ENCODE peak calls at places on chromosomes 4 and X, in seven cellular contexts. One of them, this sample, is unnamed. For H3K9me3, the result is how much of the 10 kb centered on the place peaks cover.

GRCh38 chr4:3257691-3258482 is 8.9 kb downstream of the MSANTD1 start:
- DNase-seq in adrenal gland: no peak
- DNase-seq in IMR-90: peak
- DNase-seq in mucosa of descending colon: no peak
- DNase-seq in suprapubic skin: no peak
- DNase-seq in tibial artery: no peak
- DNase-seq in upper lobe of left lung: peak
- DNase-seq in this sample: peak

GRCh38 chr4:137116144-137116543 is 416.1 kb downstream of the PCDH18 start:
- DNase-seq in tibial artery: no peak
- DNase-seq in mucosa of descending colon: no peak
- DNase-seq in IMR-90: peak
- DNase-seq in adrenal gland: no peak
- DNase-seq in suprapubic skin: no peak
- DNase-seq in upper lobe of left lung: no peak
- DNase-seq in this sample: no peak

GRCh38 chr4:84878090-84878489 is 88.4 kb downstream of the WDFY3 start:
- DNase-seq in tibial artery: no peak
- DNase-seq in adrenal gland: no peak
- DNase-seq in IMR-90: peak
- DNase-seq in upper lobe of left lung: no peak
- DNase-seq in mucosa of descending colon: no peak
- DNase-seq in suprapubic skin: no peak
- DNase-seq in this sample: no peak

GRCh38 chr4:169070071-169070894 is 60.2 kb upstream of the CBR4 start:
- DNase-seq in tibial artery: peak
- DNase-seq in adrenal gland: no peak
- DNase-seq in IMR-90: peak
- DNase-seq in upper lobe of left lung: peak
- DNase-seq in mucosa of descending colon: peak
- DNase-seq in suprapubic skin: no peak
- DNase-seq in this sample: no peak

GRCh38 chr4:184824776-184825393 is 883 bp downstream of the ACSL1 start:
- DNase-seq in IMR-90: no peak
- DNase-seq in tibial artery: no peak
- DNase-seq in upper lobe of left lung: no peak
- DNase-seq in mucosa of descending colon: peak
- DNase-seq in suprapubic skin: no peak
- DNase-seq in adrenal gland: no peak
- DNase-seq in this sample: peak

GRCh38 chr4:106985830-106986229 is 50.3 kb downstream of the DKK2 start:
- DNase-seq in adrenal gland: no peak
- DNase-seq in mucosa of descending colon: no peak
- DNase-seq in tibial artery: no peak
- DNase-seq in suprapubic skin: no peak
- DNase-seq in IMR-90: no peak
- DNase-seq in upper lobe of left lung: no peak
- DNase-seq in this sample: no peak

GRCh38 chr4:85126991-85127591 is 160.6 kb upstream of the WDFY3 start:
- DNase-seq in IMR-90: no peak
- DNase-seq in upper lobe of left lung: no peak
- DNase-seq in mucosa of descending colon: no peak
- DNase-seq in suprapubic skin: no peak
- DNase-seq in tibial artery: no peak
- DNase-seq in adrenal gland: peak
- DNase-seq in this sample: no peak

GRCh38 chr4:61841710-61842109 is 641.6 kb downstream of the ADGRL3 start:
- DNase-seq in tibial artery: no peak
- DNase-seq in upper lobe of left lung: no peak
- DNase-seq in adrenal gland: no peak
- DNase-seq in IMR-90: no peak
- DNase-seq in mucosa of descending colon: no peak
- DNase-seq in suprapubic skin: no peak
- DNase-seq in this sample: no peak

GRCh38 chr4:7876096-7876993 is 63.3 kb downstream of the AFAP1 start:
- DNase-seq in IMR-90: peak
- DNase-seq in adrenal gland: no peak
- DNase-seq in upper lobe of left lung: no peak
- DNase-seq in suprapubic skin: no peak
- DNase-seq in tibial artery: no peak
- DNase-seq in mucosa of descending colon: no peak
- DNase-seq in this sample: peak

GRCh38 chr4:29541757-29542156 is 1178.4 kb upstream of the PCDH7 start:
- DNase-seq in suprapubic skin: no peak
- DNase-seq in IMR-90: no peak
- DNase-seq in mucosa of descending colon: no peak
- DNase-seq in adrenal gland: no peak
- DNase-seq in tibial artery: no peak
- DNase-seq in upper lobe of left lung: no peak
- DNase-seq in this sample: no peak
- H3K9me3 ChIP-seq in suprapubic skin: under half
- H3K9me3 ChIP-seq in IMR-90: under half
- H3K9me3 ChIP-seq in mucosa of descending colon: under half
- H3K9me3 ChIP-seq in adrenal gland: under half
- H3K9me3 ChIP-seq in tibial artery: under half
- H3K9me3 ChIP-seq in upper lobe of left lung: under half
- H3K9me3 ChIP-seq in this sample: under half

GRCh38 chr4:128950796-128951195 is 141.3 kb downstream of the JADE1 start:
- DNase-seq in adrenal gland: no peak
- DNase-seq in IMR-90: no peak
- DNase-seq in suprapubic skin: no peak
- DNase-seq in mucosa of descending colon: no peak
- DNase-seq in tibial artery: no peak
- DNase-seq in upper lobe of left lung: no peak
- DNase-seq in this sample: no peak

GRCh38 chr4:128951316-128951715 is 141.8 kb downstream of the JADE1 start:
- DNase-seq in adrenal gland: no peak
- DNase-seq in suprapubic skin: no peak
- DNase-seq in IMR-90: no peak
- DNase-seq in mucosa of descending colon: no peak
- DNase-seq in tibial artery: no peak
- DNase-seq in upper lobe of left lung: no peak
- DNase-seq in this sample: no peak

GRCh38 chr4:128940966-128941365 is 131.5 kb downstream of the JADE1 start:
- DNase-seq in IMR-90: no peak
- DNase-seq in adrenal gland: no peak
- DNase-seq in upper lobe of left lung: no peak
- DNase-seq in suprapubic skin: no peak
- DNase-seq in mucosa of descending colon: no peak
- DNase-seq in tibial artery: no peak
- DNase-seq in this sample: no peak

GRCh38 chr4:128942547-128942946 is 133.0 kb downstream of the JADE1 start:
- DNase-seq in IMR-90: no peak
- DNase-seq in upper lobe of left lung: no peak
- DNase-seq in adrenal gland: no peak
- DNase-seq in suprapubic skin: no peak
- DNase-seq in mucosa of descending colon: no peak
- DNase-seq in tibial artery: no peak
- DNase-seq in this sample: no peak

DNA sequence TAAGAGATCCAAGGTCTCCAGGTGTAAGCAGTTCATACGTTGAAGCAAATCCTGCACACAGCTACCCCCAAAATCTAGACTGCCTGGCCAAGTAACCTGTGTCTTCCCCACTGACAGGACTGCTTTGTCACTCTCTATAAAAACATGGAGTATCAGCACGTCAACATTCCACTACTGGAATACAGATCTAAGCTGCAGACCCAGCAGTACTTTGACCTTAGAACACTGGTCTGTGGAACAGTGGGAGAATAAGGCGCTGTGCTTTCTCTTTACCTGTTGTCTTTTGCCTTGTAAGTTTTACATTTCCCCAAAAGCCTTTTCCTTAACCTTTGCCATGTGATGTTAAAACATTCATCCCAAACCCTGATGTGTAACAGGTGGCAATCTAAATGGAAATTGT is 137.4 kb downstream of the JADE1 start:
- DNase-seq in tibial artery: no peak
- DNase-seq in suprapubic skin: no peak
- DNase-seq in IMR-90: no peak
- DNase-seq in upper lobe of left lung: no peak
- DNase-seq in mucosa of descending colon: no peak
- DNase-seq in adrenal gland: no peak
- DNase-seq in this sample: no peak
- H3K9me3 ChIP-seq in tibial artery: under half
- H3K9me3 ChIP-seq in suprapubic skin: under half
- H3K9me3 ChIP-seq in IMR-90: under half
- H3K9me3 ChIP-seq in upper lobe of left lung: under half
- H3K9me3 ChIP-seq in mucosa of descending colon: under half
- H3K9me3 ChIP-seq in adrenal gland: under half
- H3K9me3 ChIP-seq in this sample: under half

GRCh38 chr4:385934-386707 is 48.5 kb downstream of the ZNF141 start:
- DNase-seq in upper lobe of left lung: no peak
- DNase-seq in suprapubic skin: no peak
- DNase-seq in tibial artery: no peak
- DNase-seq in IMR-90: no peak
- DNase-seq in mucosa of descending colon: no peak
- DNase-seq in adrenal gland: no peak
- DNase-seq in this sample: no peak
- H3K9me3 ChIP-seq in upper lobe of left lung: half or more
- H3K9me3 ChIP-seq in suprapubic skin: half or more
- H3K9me3 ChIP-seq in tibial artery: half or more
- H3K9me3 ChIP-seq in IMR-90: half or more
- H3K9me3 ChIP-seq in mucosa of descending colon: half or more
- H3K9me3 ChIP-seq in adrenal gland: under half
- H3K9me3 ChIP-seq in this sample: under half

GRCh38 chrX:138995458-138995857 is 283.9 kb upstream of the FGF13 start:
- DNase-seq in IMR-90: no peak
- DNase-seq in tibial artery: no peak
- DNase-seq in adrenal gland: no peak
- DNase-seq in suprapubic skin: no peak
- DNase-seq in mucosa of descending colon: no peak
- DNase-seq in upper lobe of left lung: no peak
- DNase-seq in this sample: no peak
- H3K9me3 ChIP-seq in IMR-90: under half
- H3K9me3 ChIP-seq in tibial artery: under half
- H3K9me3 ChIP-seq in adrenal gland: under half
- H3K9me3 ChIP-seq in suprapubic skin: under half
- H3K9me3 ChIP-seq in mucosa of descending colon: under half
- H3K9me3 ChIP-seq in upper lobe of left lung: under half
- H3K9me3 ChIP-seq in this sample: under half

DNA sequence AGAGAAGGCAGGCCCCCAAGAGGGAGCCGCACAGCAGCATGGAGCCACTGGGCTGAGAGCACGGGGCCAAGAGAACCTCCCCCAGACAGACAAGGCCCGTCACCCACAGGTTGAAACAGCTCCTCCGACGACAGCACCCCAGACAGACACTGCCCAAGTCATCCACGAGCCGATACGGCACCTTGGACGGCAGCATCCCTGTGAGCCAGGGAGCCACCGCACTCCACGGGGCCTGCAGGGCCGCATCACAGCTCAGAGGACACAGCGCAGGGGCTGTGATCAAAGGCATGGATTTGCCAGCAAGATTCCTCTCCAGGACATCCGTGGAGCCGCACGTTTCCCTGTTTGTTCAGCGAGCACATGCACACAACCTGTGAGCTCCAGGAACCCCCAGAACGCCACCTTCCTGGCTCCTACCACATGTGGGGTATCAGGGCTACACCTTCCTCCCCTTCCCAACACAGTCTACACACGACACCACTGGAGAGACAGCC is 3.9 kb downstream of the CTBP1 start:
- DNase-seq in adrenal gland: no peak
- DNase-seq in tibial artery: no peak
- DNase-seq in suprapubic skin: peak
- DNase-seq in IMR-90: no peak
- DNase-seq in upper lobe of left lung: peak
- DNase-seq in mucosa of descending colon: no peak
- DNase-seq in this sample: no peak
- H3K9me3 ChIP-seq in adrenal gland: under half
- H3K9me3 ChIP-seq in tibial artery: under half
- H3K9me3 ChIP-seq in suprapubic skin: under half
- H3K9me3 ChIP-seq in IMR-90: under half
- H3K9me3 ChIP-seq in upper lobe of left lung: under half
- H3K9me3 ChIP-seq in mucosa of descending colon: under half
- H3K9me3 ChIP-seq in this sample: under half

GRCh38 chr4:71862315-71862714 is 78.4 kb upstream of the GC start:
- DNase-seq in mucosa of descending colon: no peak
- DNase-seq in upper lobe of left lung: no peak
- DNase-seq in tibial artery: no peak
- DNase-seq in IMR-90: no peak
- DNase-seq in suprapubic skin: no peak
- DNase-seq in adrenal gland: no peak
- DNase-seq in this sample: no peak
- H3K9me3 ChIP-seq in mucosa of descending colon: under half
- H3K9me3 ChIP-seq in upper lobe of left lung: under half
- H3K9me3 ChIP-seq in tibial artery: under half
- H3K9me3 ChIP-seq in IMR-90: under half
- H3K9me3 ChIP-seq in suprapubic skin: under half
- H3K9me3 ChIP-seq in adrenal gland: under half
- H3K9me3 ChIP-seq in this sample: under half

GRCh38 chrX:146355440-146355839 is 454.1 kb upstream of the CXorf51B start:
- DNase-seq in suprapubic skin: no peak
- DNase-seq in upper lobe of left lung: no peak
- DNase-seq in tibial artery: no peak
- DNase-seq in IMR-90: no peak
- DNase-seq in mucosa of descending colon: no peak
- DNase-seq in adrenal gland: no peak
- DNase-seq in this sample: no peak
- H3K9me3 ChIP-seq in suprapubic skin: under half
- H3K9me3 ChIP-seq in upper lobe of left lung: under half
- H3K9me3 ChIP-seq in tibial artery: under half
- H3K9me3 ChIP-seq in IMR-90: under half
- H3K9me3 ChIP-seq in mucosa of descending colon: under half
- H3K9me3 ChIP-seq in adrenal gland: under half
- H3K9me3 ChIP-seq in this sample: under half

GRCh38 chrX:54994099-54994498 is at the start of gene PFKFB1:
- DNase-seq in mucosa of descending colon: no peak
- DNase-seq in tibial artery: no peak
- DNase-seq in upper lobe of left lung: no peak
- DNase-seq in IMR-90: no peak
- DNase-seq in suprapubic skin: no peak
- DNase-seq in adrenal gland: no peak
- DNase-seq in this sample: no peak
- H3K9me3 ChIP-seq in mucosa of descending colon: under half
- H3K9me3 ChIP-seq in tibial artery: under half
- H3K9me3 ChIP-seq in upper lobe of left lung: under half
- H3K9me3 ChIP-seq in IMR-90: under half
- H3K9me3 ChIP-seq in suprapubic skin: under half
- H3K9me3 ChIP-seq in adrenal gland: under half
- H3K9me3 ChIP-seq in this sample: under half

DNA sequence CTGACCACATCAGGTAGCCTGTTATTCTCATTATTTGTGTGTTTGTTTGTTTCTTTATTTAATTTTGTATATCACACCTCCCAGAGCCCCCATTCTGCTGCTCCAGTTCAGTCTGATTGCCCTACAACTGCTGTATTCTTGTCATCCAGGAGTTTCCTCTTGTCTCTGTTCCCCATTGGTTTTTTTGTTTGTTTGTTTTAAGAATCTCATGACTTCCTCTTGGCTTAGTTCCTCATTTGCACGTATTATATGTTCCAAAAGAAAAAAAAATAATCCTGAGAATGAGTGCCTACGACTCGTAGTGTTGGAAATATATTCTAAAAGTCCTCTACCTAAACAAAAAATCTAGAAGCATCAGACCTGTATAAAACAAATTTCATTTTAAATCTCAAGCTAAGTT is 142.3 kb upstream of the SLIT2 start:
- DNase-seq in mucosa of descending colon: no peak
- DNase-seq in adrenal gland: no peak
- DNase-seq in suprapubic skin: no peak
- DNase-seq in IMR-90: peak
- DNase-seq in upper lobe of left lung: no peak
- DNase-seq in tibial artery: no peak
- DNase-seq in this sample: no peak
- H3K9me3 ChIP-seq in mucosa of descending colon: under half
- H3K9me3 ChIP-seq in adrenal gland: under half
- H3K9me3 ChIP-seq in suprapubic skin: under half
- H3K9me3 ChIP-seq in IMR-90: under half
- H3K9me3 ChIP-seq in upper lobe of left lung: under half
- H3K9me3 ChIP-seq in tibial artery: under half
- H3K9me3 ChIP-seq in this sample: under half